ENCODE peak calls at places on chromosome 12, in six cellular contexts. One of them, this sample, is unnamed.

GRCh38 chr12:57837779-57838562 is 8.6 kb downstream of the CTDSP2 start:
- DNase-seq in aorta: peak; percentile 73
- DNase-seq in tibial nerve: no peak
- DNase-seq in adrenal gland: peak; percentile 48
- DNase-seq in CD8-positive, alpha-beta T cell: no peak
- DNase-seq in tibial artery: peak; percentile 62
- DNase-seq in this sample: no peak

GRCh38 chr12:1575799-1576401 is 18.5 kb downstream of the FBXL14 start:
- DNase-seq in CD8-positive, alpha-beta T cell: no peak
- DNase-seq in tibial artery: no peak
- DNase-seq in adrenal gland: peak; percentile 16
- DNase-seq in aorta: no peak
- DNase-seq in tibial nerve: no peak
- DNase-seq in this sample: no peak

GRCh38 chr12:51070004-51070403 is 13.4 kb downstream of the CSRNP2 start:
- DNase-seq in aorta: no peak
- DNase-seq in tibial artery: no peak
- DNase-seq in CD8-positive, alpha-beta T cell: no peak
- DNase-seq in tibial nerve: peak; percentile 66
- DNase-seq in adrenal gland: no peak
- DNase-seq in this sample: no peak

GRCh38 chr12:33322519-33322918 is 117.1 kb downstream of the SYT10 start:
- DNase-seq in tibial artery: no peak
- DNase-seq in adrenal gland: no peak
- DNase-seq in tibial nerve: no peak
- DNase-seq in aorta: no peak
- DNase-seq in CD8-positive, alpha-beta T cell: no peak
- DNase-seq in this sample: no peak

GRCh38 chr12:13772264-13772663 is 209.1 kb downstream of the GRIN2B start:
- DNase-seq in aorta: no peak
- DNase-seq in adrenal gland: no peak
- DNase-seq in tibial artery: no peak
- DNase-seq in tibial nerve: no peak
- DNase-seq in CD8-positive, alpha-beta T cell: no peak
- DNase-seq in this sample: no peak

GRCh38 chr12:114676142-114676741 is 7.7 kb downstream of the TBX3 start:
- DNase-seq in adrenal gland: no peak
- DNase-seq in CD8-positive, alpha-beta T cell: no peak
- DNase-seq in tibial artery: no peak
- DNase-seq in aorta: no peak
- DNase-seq in tibial nerve: no peak
- DNase-seq in this sample: no peak

GRCh38 chr12:12927211-12928079 is 24.5 kb downstream of the GPRC5D start:
- DNase-seq in adrenal gland: peak; percentile 92
- DNase-seq in tibial artery: no peak
- DNase-seq in CD8-positive, alpha-beta T cell: peak; percentile 16
- DNase-seq in aorta: peak; percentile 77
- DNase-seq in tibial nerve: no peak
- DNase-seq in this sample: peak; percentile 56

GRCh38 chr12:6295187-6295811 is 15.2 kb upstream of the PLEKHG6 start:
- DNase-seq in adrenal gland: peak; percentile 64
- DNase-seq in aorta: no peak
- DNase-seq in CD8-positive, alpha-beta T cell: no peak
- DNase-seq in tibial nerve: no peak
- DNase-seq in tibial artery: no peak
- DNase-seq in this sample: peak; percentile 94

GRCh38 chr12:31119531-31120211 is 46.0 kb downstream of the DDX11 start:
- DNase-seq in adrenal gland: no peak
- DNase-seq in aorta: no peak
- DNase-seq in tibial artery: no peak
- DNase-seq in tibial nerve: no peak
- DNase-seq in CD8-positive, alpha-beta T cell: no peak
- DNase-seq in this sample: no peak

GRCh38 chr12:92602476-92602875 is 100.3 kb upstream of the PLEKHG7 start:
- DNase-seq in CD8-positive, alpha-beta T cell: no peak
- DNase-seq in aorta: no peak
- DNase-seq in adrenal gland: no peak
- DNase-seq in tibial artery: no peak
- DNase-seq in tibial nerve: no peak
- DNase-seq in this sample: peak; percentile 84

GRCh38 chr12:1912580-1913376 is 5.7 kb downstream of the CACNA2D4 start:
- DNase-seq in tibial artery: no peak
- DNase-seq in CD8-positive, alpha-beta T cell: no peak
- DNase-seq in adrenal gland: no peak
- DNase-seq in tibial nerve: peak; percentile 2
- DNase-seq in aorta: peak; percentile 21
- DNase-seq in this sample: no peak

GRCh38 chr12:6069452-6070093 is 54.9 kb downstream of the VWF start:
- DNase-seq in tibial nerve: peak; percentile 32
- DNase-seq in tibial artery: peak; percentile 64
- DNase-seq in aorta: peak; percentile 64
- DNase-seq in adrenal gland: no peak
- DNase-seq in CD8-positive, alpha-beta T cell: no peak
- DNase-seq in this sample: no peak

GRCh38 chr12:89020689-89021088 is 331.6 kb downstream of the DUSP6 start:
- DNase-seq in aorta: no peak
- DNase-seq in tibial artery: no peak
- DNase-seq in CD8-positive, alpha-beta T cell: no peak
- DNase-seq in adrenal gland: no peak
- DNase-seq in tibial nerve: no peak
- DNase-seq in this sample: no peak

GRCh38 chr12:115102450-115102849 is 418.5 kb upstream of the TBX3 start:
- DNase-seq in CD8-positive, alpha-beta T cell: no peak
- DNase-seq in tibial artery: no peak
- DNase-seq in adrenal gland: no peak
- DNase-seq in tibial nerve: no peak
- DNase-seq in aorta: no peak
- DNase-seq in this sample: no peak

GRCh38 chr12:31234053-31234835 is 91.7 kb downstream of the SINHCAF start:
- DNase-seq in adrenal gland: no peak
- DNase-seq in CD8-positive, alpha-beta T cell: no peak
- DNase-seq in aorta: no peak
- DNase-seq in tibial nerve: no peak
- DNase-seq in tibial artery: no peak
- DNase-seq in this sample: no peak

GRCh38 chr12:54217774-54218221 is 29.0 kb upstream of the SMUG1 start:
- DNase-seq in CD8-positive, alpha-beta T cell: no peak
- DNase-seq in tibial nerve: no peak
- DNase-seq in aorta: no peak
- DNase-seq in adrenal gland: no peak
- DNase-seq in tibial artery: no peak
- DNase-seq in this sample: no peak

GRCh38 chr12:79725987-79726386 is 35.2 kb upstream of the PAWR start:
- DNase-seq in tibial artery: no peak
- DNase-seq in adrenal gland: no peak
- DNase-seq in tibial nerve: no peak
- DNase-seq in CD8-positive, alpha-beta T cell: no peak
- DNase-seq in aorta: no peak
- DNase-seq in this sample: peak; percentile 60

DNA sequence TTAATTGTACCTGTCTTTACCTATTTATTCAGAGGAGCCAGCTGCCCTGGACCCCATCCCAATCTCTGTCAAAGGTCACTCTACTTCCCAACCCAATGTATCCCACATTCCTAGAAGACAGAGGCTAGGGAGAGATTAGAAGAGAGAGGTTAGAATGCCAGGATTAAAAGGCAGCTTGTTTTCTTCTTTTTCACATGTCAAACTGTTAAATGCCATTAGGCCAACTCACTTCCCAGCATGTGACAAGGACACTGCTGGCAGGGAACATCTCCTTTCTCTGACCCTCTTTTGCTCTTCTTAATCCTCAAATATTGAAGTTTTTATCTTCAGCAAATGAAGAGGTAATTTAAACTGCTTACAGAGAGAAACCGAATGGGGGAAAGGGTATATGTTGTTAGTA is 89.1 kb downstream of the BBS10 start:
- DNase-seq in adrenal gland: peak; percentile 33
- DNase-seq in aorta: no peak
- DNase-seq in CD8-positive, alpha-beta T cell: no peak
- DNase-seq in tibial artery: no peak
- DNase-seq in tibial nerve: no peak
- DNase-seq in this sample: no peak
- H3K27ac ChIP-seq in adrenal gland: no peak overlapping the region
- H3K27ac ChIP-seq in aorta: no peak overlapping the region
- H3K27ac ChIP-seq in CD8-positive, alpha-beta T cell: no peak overlapping the region
- H3K27ac ChIP-seq in tibial artery: peak overlapping the region; percentile 8
- H3K27ac ChIP-seq in tibial nerve: peak overlapping the region; percentile 62
- H3K27ac ChIP-seq in this sample: peak overlapping the region; percentile 64

GRCh38 chr12:132924356-132924755 is 31.8 kb downstream of the ZNF605 start:
- DNase-seq in tibial nerve: no peak
- DNase-seq in CD8-positive, alpha-beta T cell: no peak
- DNase-seq in tibial artery: no peak
- DNase-seq in aorta: no peak
- DNase-seq in adrenal gland: no peak
- DNase-seq in this sample: no peak

GRCh38 chr12:132922676-132923075 is 33.4 kb downstream of the ZNF605 start:
- DNase-seq in CD8-positive, alpha-beta T cell: no peak
- DNase-seq in aorta: no peak
- DNase-seq in tibial artery: no peak
- DNase-seq in tibial nerve: no peak
- DNase-seq in adrenal gland: no peak
- DNase-seq in this sample: no peak

GRCh38 chr12:132923356-132923909 is 32.7 kb downstream of the ZNF605 start:
- DNase-seq in tibial artery: no peak
- DNase-seq in adrenal gland: no peak
- DNase-seq in aorta: no peak
- DNase-seq in CD8-positive, alpha-beta T cell: no peak
- DNase-seq in tibial nerve: no peak
- DNase-seq in this sample: no peak

GRCh38 chr12:132925597-132926416 is 30.3 kb downstream of the ZNF605 start:
- DNase-seq in CD8-positive, alpha-beta T cell: no peak
- DNase-seq in aorta: no peak
- DNase-seq in tibial nerve: no peak
- DNase-seq in tibial artery: no peak
- DNase-seq in adrenal gland: no peak
- DNase-seq in this sample: no peak

DNA sequence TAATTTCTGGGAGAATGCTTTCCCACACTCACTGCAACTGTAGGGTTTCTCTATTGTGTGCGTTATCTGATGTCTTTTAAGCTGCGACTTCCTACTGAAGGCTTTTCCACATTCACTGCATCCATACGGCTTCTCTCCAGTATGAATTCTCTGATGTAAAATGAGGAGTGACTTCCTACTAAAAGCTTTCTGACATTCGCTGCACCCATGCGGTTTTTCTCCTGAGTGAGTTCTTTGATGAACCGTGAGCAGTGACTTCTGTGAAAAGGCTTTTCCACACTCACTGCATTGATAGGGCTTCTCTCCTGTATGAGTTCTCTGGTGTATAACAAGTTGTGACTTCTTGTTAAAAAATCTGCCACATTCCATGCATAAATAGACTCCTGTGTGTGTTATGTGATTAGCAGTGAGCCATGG is 29.7 kb downstream of the ZNF605 start:
- DNase-seq in tibial nerve: no peak
- DNase-seq in CD8-positive, alpha-beta T cell: no peak
- DNase-seq in tibial artery: no peak
- DNase-seq in aorta: no peak
- DNase-seq in adrenal gland: no peak
- DNase-seq in this sample: no peak
- H3K9me3 ChIP-seq in tibial nerve: peaks cover 100% of the 10 kb centered on the region
- H3K9me3 ChIP-seq in CD8-positive, alpha-beta T cell: peaks cover 71% of the 10 kb centered on the region
- H3K9me3 ChIP-seq in tibial artery: peaks cover 38% of the 10 kb centered on the region
- H3K9me3 ChIP-seq in aorta: peaks cover 36% of the 10 kb centered on the region
- H3K9me3 ChIP-seq in adrenal gland: peaks cover 99% of the 10 kb centered on the region
- H3K9me3 ChIP-seq in this sample: peaks cover 58% of the 10 kb centered on the region

GRCh38 chr12:52495385-52495784 is 2.3 kb upstream of the KRT6A start:
- DNase-seq in adrenal gland: no peak
- DNase-seq in tibial artery: no peak
- DNase-seq in aorta: no peak
- DNase-seq in tibial nerve: no peak
- DNase-seq in CD8-positive, alpha-beta T cell: no peak
- DNase-seq in this sample: peak; percentile 81

GRCh38 chr12:52493172-52493571 is at the start of gene KRT6A:
- DNase-seq in aorta: no peak
- DNase-seq in tibial artery: no peak
- DNase-seq in CD8-positive, alpha-beta T cell: no peak
- DNase-seq in adrenal gland: no peak
- DNase-seq in tibial nerve: no peak
- DNase-seq in this sample: peak; percentile 93

GRCh38 chr12:52496054-52496453 is 3.0 kb upstream of the KRT6A start:
- DNase-seq in tibial artery: no peak
- DNase-seq in adrenal gland: no peak
- DNase-seq in aorta: no peak
- DNase-seq in CD8-positive, alpha-beta T cell: no peak
- DNase-seq in tibial nerve: no peak
- DNase-seq in this sample: no peak

GRCh38 chr12:52494518-52494917 is 1.5 kb upstream of the KRT6A start:
- DNase-seq in adrenal gland: peak; percentile 43
- DNase-seq in tibial nerve: peak; percentile 66
- DNase-seq in aorta: no peak
- DNase-seq in tibial artery: peak; percentile 49
- DNase-seq in CD8-positive, alpha-beta T cell: no peak
- DNase-seq in this sample: peak; percentile 96

GRCh38 chr12:52494100-52494499 is 1.0 kb upstream of the KRT6A start:
- DNase-seq in tibial artery: no peak
- DNase-seq in tibial nerve: no peak
- DNase-seq in CD8-positive, alpha-beta T cell: no peak
- DNase-seq in aorta: no peak
- DNase-seq in adrenal gland: no peak
- DNase-seq in this sample: no peak
- H3K27ac ChIP-seq in tibial artery: no peak overlapping the region
- H3K27ac ChIP-seq in tibial nerve: peak overlapping the region; percentile 56
- H3K27ac ChIP-seq in CD8-positive, alpha-beta T cell: no peak overlapping the region
- H3K27ac ChIP-seq in aorta: no peak overlapping the region
- H3K27ac ChIP-seq in adrenal gland: no peak overlapping the region
- H3K27ac ChIP-seq in this sample: peak overlapping the region; percentile 99

DNA sequence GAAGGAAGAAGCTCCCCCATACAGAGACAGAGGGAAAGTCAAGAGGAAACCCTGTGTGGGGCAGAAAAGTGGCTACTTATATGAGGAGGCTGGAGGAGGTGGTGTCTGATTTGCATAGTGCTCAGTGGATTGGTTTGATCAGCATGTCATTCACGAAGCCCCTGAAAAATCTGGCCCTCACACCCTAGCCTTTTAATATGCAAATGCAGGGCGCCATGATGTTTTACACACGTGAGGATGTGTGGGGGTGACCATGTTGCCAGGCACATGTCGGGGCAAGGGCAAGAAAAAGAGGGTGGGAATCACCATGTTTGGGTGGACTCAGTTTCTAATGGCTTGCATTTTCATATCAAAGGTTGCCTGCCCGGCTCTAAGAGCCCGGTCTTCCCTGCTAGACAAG is 15.1 kb downstream of the TXNRD1 start:
- DNase-seq in tibial nerve: no peak
- DNase-seq in adrenal gland: no peak
- DNase-seq in CD8-positive, alpha-beta T cell: no peak
- DNase-seq in aorta: no peak
- DNase-seq in tibial artery: no peak
- DNase-seq in this sample: no peak
- H3K9me3 ChIP-seq in tibial nerve: peaks cover 37% of the 10 kb centered on the region
- H3K9me3 ChIP-seq in adrenal gland: peaks cover 14% of the 10 kb centered on the region
- H3K9me3 ChIP-seq in CD8-positive, alpha-beta T cell: no peaks in the 10 kb centered on the region
- H3K9me3 ChIP-seq in aorta: peaks cover 8% of the 10 kb centered on the region
- H3K9me3 ChIP-seq in tibial artery: no peaks in the 10 kb centered on the region
- H3K9me3 ChIP-seq in this sample: peaks cover 16% of the 10 kb centered on the region

GRCh38 chr12:93740721-93741120 is 63.5 kb downstream of the CRADD start:
- DNase-seq in CD8-positive, alpha-beta T cell: no peak
- DNase-seq in tibial nerve: no peak
- DNase-seq in adrenal gland: no peak
- DNase-seq in aorta: no peak
- DNase-seq in tibial artery: no peak
- DNase-seq in this sample: no peak
- H3K27ac ChIP-seq in CD8-positive, alpha-beta T cell: no peak overlapping the region
- H3K27ac ChIP-seq in tibial nerve: peak overlapping the region; percentile 91
- H3K27ac ChIP-seq in adrenal gland: peak overlapping the region; percentile 6
- H3K27ac ChIP-seq in aorta: no peak overlapping the region
- H3K27ac ChIP-seq in tibial artery: peak overlapping the region; percentile 25
- H3K27ac ChIP-seq in this sample: no peak overlapping the region

GRCh38 chr12:127260959-127261358 is 1006.0 kb upstream of the TMEM132C start:
- DNase-seq in tibial artery: no peak
- DNase-seq in aorta: no peak
- DNase-seq in CD8-positive, alpha-beta T cell: no peak
- DNase-seq in adrenal gland: no peak
- DNase-seq in tibial nerve: no peak
- DNase-seq in this sample: no peak
- H3K9me3 ChIP-seq in tibial artery: no peaks in the 10 kb centered on the region
- H3K9me3 ChIP-seq in aorta: peaks cover 1% of the 10 kb centered on the region
- H3K9me3 ChIP-seq in CD8-positive, alpha-beta T cell: no peaks in the 10 kb centered on the region
- H3K9me3 ChIP-seq in adrenal gland: no peaks in the 10 kb centered on the region
- H3K9me3 ChIP-seq in tibial nerve: peaks cover 4% of the 10 kb centered on the region
- H3K9me3 ChIP-seq in this sample: no peaks in the 10 kb centered on the region